ENCODE peak calls at places on chromosomes 13 and 19, in six cellular contexts. R, U, O, P, Y and X are unnamed samples.

GRCh38 chr13:19713186-19713965 is 69.4 kb downstream of the PSPC1 start:
- DNase-seq in R (no peak), U (no peak), O (no peak), P (no peak), Y (peak; percentile 32), X (no peak)

GRCh38 chr13:113291997-113292862 is 4.8 kb upstream of the LAMP1 start:
- DNase-seq in R (no peak), U (no peak), O (no peak), P (no peak), Y (peak; percentile 25), X (no peak)

GRCh38 chr19:13208131-13208963 is 58.1 kb downstream of the IER2 start:
- DNase-seq in R (peak; percentile 22), U (no peak), O (no peak), P (no peak), Y (peak; percentile 87), X (no peak)

GRCh38 chr19:11096210-11096841 is 7.1 kb downstream of the LDLR start:
- DNase-seq in R (no peak), U (no peak), O (no peak), P (no peak), Y (peak; percentile 97), X (no peak)

GRCh38 chr13:51276684-51277083 is 54.5 kb downstream of the FAM124A start:
- DNase-seq in R (no peak), U (no peak), O (no peak), P (no peak), Y (peak; percentile 38), X (no peak)

GRCh38 chr19:46733693-46734240 is 12.1 kb upstream of the FKRP start:
- DNase-seq in R (no peak), U (no peak), O (no peak), P (no peak), Y (no peak), X (no peak)

GRCh38 chr19:35143231-35143715 is at the start of gene FXYD7:
- DNase-seq in R (no peak), U (no peak), O (no peak), P (no peak), Y (no peak), X (no peak)

GRCh38 chr13:109451726-109452125 is 334.7 kb downstream of the IRS2 start:
- DNase-seq in R (no peak), U (no peak), O (no peak), P (no peak), Y (no peak), X (no peak)

GRCh38 chr19:56946164-56946563 is 105.6 kb upstream of the PEG3 start:
- DNase-seq in R (no peak), U (no peak), O (no peak), P (no peak), Y (no peak), X (no peak)

GRCh38 chr13:67390462-67391093 is 160.4 kb upstream of the PCDH9 start:
- DNase-seq in R (no peak), U (no peak), O (no peak), P (no peak), Y (peak; percentile 26), X (no peak)

GRCh38 chr19:2059422-2060201 is 8.6 kb upstream of the MKNK2 start:
- DNase-seq in R (no peak), U (no peak), O (no peak), P (peak; percentile 88), Y (peak; percentile 95), X (peak; percentile 82)

GRCh38 chr19:55116232-55117062 is 990 bp downstream of the PPP1R12C start:
- DNase-seq in R (peak; percentile 8), U (peak; percentile 29), O (no peak), P (peak; percentile 18), Y (peak; percentile 66), X (peak; percentile 28)

GRCh38 chr13:35475131-35475959 is 1.1 kb downstream of the MAB21L1 start:
- DNase-seq in R (no peak), U (no peak), O (no peak), P (no peak), Y (peak; percentile 71), X (no peak)

GRCh38 chr19:7673995-7674667 is 2.8 kb upstream of the MCEMP1 start:
- DNase-seq in R (no peak), U (no peak), O (peak; percentile 76), P (peak; percentile 47), Y (peak; percentile 88), X (peak; percentile 59)

GRCh38 chr19:50258918-50259372 is 55.5 kb downstream of the MYH14 start:
- DNase-seq in R (no peak), U (no peak), O (no peak), P (peak; percentile 8), Y (no peak), X (peak; percentile 70)

GRCh38 chr19:1648926-1649541 is 3.4 kb downstream of the TCF3 start:
- DNase-seq in R (no peak), U (no peak), O (no peak), P (no peak), Y (no peak), X (no peak)